ENCODE peak calls at places on chromosomes 6 and 20, in eight cellular contexts. One of them, this sample, is unnamed.

GRCh38 chr20:17406191-17406590 is 125.0 kb downstream of the BFSP1 start:
- DNase-seq in naive B cell: no peak
- DNase-seq in A172: no peak
- DNase-seq in nephron progenitor cell: no peak
- DNase-seq in activated T-helper 1 cell treated with anti-CD3 and anti-CD28 coated beads, Interleukin-12 subunit alpha, Interleukin-12 subunit beta, Interleukin-2, Interleukin-4 antibody, amounts not matched to agents 30 ng/mL and 10 ng/mL and 1 ng/mL, durations not matched to agents 14 hours and 24 hours and 36 hours: no peak
- DNase-seq in activated CD8-positive, alpha-beta memory T cell treated with anti-CD3 and anti-CD28 coated beads for 24 hours: no peak
- DNase-seq in effector CD8-positive, alpha-beta T cell: no peak
- DNase-seq in foreskin fibroblast: no peak
- DNase-seq in this sample: no peak

GRCh38 chr20:916125-916799 is at the start of gene ANGPT4:
- DNase-seq in naive B cell: no peak
- DNase-seq in A172: no peak
- DNase-seq in nephron progenitor cell: peak
- DNase-seq in activated T-helper 1 cell treated with anti-CD3 and anti-CD28 coated beads, Interleukin-12 subunit alpha, Interleukin-12 subunit beta, Interleukin-2, Interleukin-4 antibody, amounts not matched to agents 30 ng/mL and 10 ng/mL and 1 ng/mL, durations not matched to agents 14 hours and 24 hours and 36 hours: no peak
- DNase-seq in activated CD8-positive, alpha-beta memory T cell treated with anti-CD3 and anti-CD28 coated beads for 24 hours: no peak
- DNase-seq in effector CD8-positive, alpha-beta T cell: no peak
- DNase-seq in foreskin fibroblast: no peak
- DNase-seq in this sample: no peak

GRCh38 chr6:3228791-3229565 is 1.5 kb upstream of the TUBB2B start:
- DNase-seq in naive B cell: peak
- DNase-seq in A172: no peak
- DNase-seq in nephron progenitor cell: peak
- DNase-seq in activated T-helper 1 cell treated with anti-CD3 and anti-CD28 coated beads, Interleukin-12 subunit alpha, Interleukin-12 subunit beta, Interleukin-2, Interleukin-4 antibody, amounts not matched to agents 30 ng/mL and 10 ng/mL and 1 ng/mL, durations not matched to agents 14 hours and 24 hours and 36 hours: no peak
- DNase-seq in activated CD8-positive, alpha-beta memory T cell treated with anti-CD3 and anti-CD28 coated beads for 24 hours: peak
- DNase-seq in effector CD8-positive, alpha-beta T cell: peak
- DNase-seq in foreskin fibroblast: no peak
- DNase-seq in this sample: peak

GRCh38 chr6:114419175-114419574 is 76.4 kb upstream of the HS3ST5 start:
- DNase-seq in naive B cell: no peak
- DNase-seq in A172: peak
- DNase-seq in nephron progenitor cell: no peak
- DNase-seq in activated T-helper 1 cell treated with anti-CD3 and anti-CD28 coated beads, Interleukin-12 subunit alpha, Interleukin-12 subunit beta, Interleukin-2, Interleukin-4 antibody, amounts not matched to agents 30 ng/mL and 10 ng/mL and 1 ng/mL, durations not matched to agents 14 hours and 24 hours and 36 hours: no peak
- DNase-seq in activated CD8-positive, alpha-beta memory T cell treated with anti-CD3 and anti-CD28 coated beads for 24 hours: no peak
- DNase-seq in effector CD8-positive, alpha-beta T cell: no peak
- DNase-seq in foreskin fibroblast: no peak
- DNase-seq in this sample: no peak

GRCh38 chr6:154529957-154530356 is 19.5 kb upstream of the CNKSR3 start:
- DNase-seq in naive B cell: no peak
- DNase-seq in A172: no peak
- DNase-seq in nephron progenitor cell: no peak
- DNase-seq in activated T-helper 1 cell treated with anti-CD3 and anti-CD28 coated beads, Interleukin-12 subunit alpha, Interleukin-12 subunit beta, Interleukin-2, Interleukin-4 antibody, amounts not matched to agents 30 ng/mL and 10 ng/mL and 1 ng/mL, durations not matched to agents 14 hours and 24 hours and 36 hours: no peak
- DNase-seq in activated CD8-positive, alpha-beta memory T cell treated with anti-CD3 and anti-CD28 coated beads for 24 hours: no peak
- DNase-seq in effector CD8-positive, alpha-beta T cell: no peak
- DNase-seq in foreskin fibroblast: no peak
- DNase-seq in this sample: no peak

GRCh38 chr6:89353702-89354392 is 1.3 kb upstream of the UBE2J1 start:
- DNase-seq in naive B cell: no peak
- DNase-seq in A172: no peak
- DNase-seq in nephron progenitor cell: no peak
- DNase-seq in activated T-helper 1 cell treated with anti-CD3 and anti-CD28 coated beads, Interleukin-12 subunit alpha, Interleukin-12 subunit beta, Interleukin-2, Interleukin-4 antibody, amounts not matched to agents 30 ng/mL and 10 ng/mL and 1 ng/mL, durations not matched to agents 14 hours and 24 hours and 36 hours: no peak
- DNase-seq in activated CD8-positive, alpha-beta memory T cell treated with anti-CD3 and anti-CD28 coated beads for 24 hours: no peak
- DNase-seq in effector CD8-positive, alpha-beta T cell: no peak
- DNase-seq in foreskin fibroblast: no peak
- DNase-seq in this sample: no peak

GRCh38 chr6:5744497-5744896 is 262.2 kb downstream of the NRN1 start:
- DNase-seq in naive B cell: no peak
- DNase-seq in A172: no peak
- DNase-seq in nephron progenitor cell: no peak
- DNase-seq in activated T-helper 1 cell treated with anti-CD3 and anti-CD28 coated beads, Interleukin-12 subunit alpha, Interleukin-12 subunit beta, Interleukin-2, Interleukin-4 antibody, amounts not matched to agents 30 ng/mL and 10 ng/mL and 1 ng/mL, durations not matched to agents 14 hours and 24 hours and 36 hours: no peak
- DNase-seq in activated CD8-positive, alpha-beta memory T cell treated with anti-CD3 and anti-CD28 coated beads for 24 hours: peak
- DNase-seq in effector CD8-positive, alpha-beta T cell: no peak
- DNase-seq in foreskin fibroblast: no peak
- DNase-seq in this sample: no peak

GRCh38 chr6:129889580-129889979 is 28.5 kb upstream of the TMEM244 start:
- DNase-seq in naive B cell: no peak
- DNase-seq in A172: peak
- DNase-seq in nephron progenitor cell: no peak
- DNase-seq in activated T-helper 1 cell treated with anti-CD3 and anti-CD28 coated beads, Interleukin-12 subunit alpha, Interleukin-12 subunit beta, Interleukin-2, Interleukin-4 antibody, amounts not matched to agents 30 ng/mL and 10 ng/mL and 1 ng/mL, durations not matched to agents 14 hours and 24 hours and 36 hours: no peak
- DNase-seq in activated CD8-positive, alpha-beta memory T cell treated with anti-CD3 and anti-CD28 coated beads for 24 hours: no peak
- DNase-seq in effector CD8-positive, alpha-beta T cell: no peak
- DNase-seq in foreskin fibroblast: peak
- DNase-seq in this sample: no peak

GRCh38 chr6:71043902-71044301 is 87.0 kb upstream of the B3GAT2 start:
- DNase-seq in naive B cell: no peak
- DNase-seq in A172: peak
- DNase-seq in nephron progenitor cell: no peak
- DNase-seq in activated T-helper 1 cell treated with anti-CD3 and anti-CD28 coated beads, Interleukin-12 subunit alpha, Interleukin-12 subunit beta, Interleukin-2, Interleukin-4 antibody, amounts not matched to agents 30 ng/mL and 10 ng/mL and 1 ng/mL, durations not matched to agents 14 hours and 24 hours and 36 hours: no peak
- DNase-seq in activated CD8-positive, alpha-beta memory T cell treated with anti-CD3 and anti-CD28 coated beads for 24 hours: no peak
- DNase-seq in effector CD8-positive, alpha-beta T cell: no peak
- DNase-seq in foreskin fibroblast: peak
- DNase-seq in this sample: no peak

GRCh38 chr6:55047433-55048044 is 126.8 kb upstream of the HCRTR2 start:
- DNase-seq in naive B cell: no peak
- DNase-seq in A172: peak
- DNase-seq in nephron progenitor cell: no peak
- DNase-seq in activated T-helper 1 cell treated with anti-CD3 and anti-CD28 coated beads, Interleukin-12 subunit alpha, Interleukin-12 subunit beta, Interleukin-2, Interleukin-4 antibody, amounts not matched to agents 30 ng/mL and 10 ng/mL and 1 ng/mL, durations not matched to agents 14 hours and 24 hours and 36 hours: no peak
- DNase-seq in activated CD8-positive, alpha-beta memory T cell treated with anti-CD3 and anti-CD28 coated beads for 24 hours: no peak
- DNase-seq in effector CD8-positive, alpha-beta T cell: no peak
- DNase-seq in foreskin fibroblast: no peak
- DNase-seq in this sample: no peak

GRCh38 chr6:167825059-167825758 is 1.5 kb upstream of the AFDN start:
- DNase-seq in naive B cell: no peak
- DNase-seq in A172: no peak
- DNase-seq in nephron progenitor cell: no peak
- DNase-seq in activated T-helper 1 cell treated with anti-CD3 and anti-CD28 coated beads, Interleukin-12 subunit alpha, Interleukin-12 subunit beta, Interleukin-2, Interleukin-4 antibody, amounts not matched to agents 30 ng/mL and 10 ng/mL and 1 ng/mL, durations not matched to agents 14 hours and 24 hours and 36 hours: no peak
- DNase-seq in activated CD8-positive, alpha-beta memory T cell treated with anti-CD3 and anti-CD28 coated beads for 24 hours: no peak
- DNase-seq in effector CD8-positive, alpha-beta T cell: no peak
- DNase-seq in foreskin fibroblast: peak
- DNase-seq in this sample: peak

GRCh38 chr20:31839782-31840487 is 5.5 kb downstream of the FOXS1 start:
- DNase-seq in naive B cell: no peak
- DNase-seq in A172: no peak
- DNase-seq in nephron progenitor cell: no peak
- DNase-seq in activated T-helper 1 cell treated with anti-CD3 and anti-CD28 coated beads, Interleukin-12 subunit alpha, Interleukin-12 subunit beta, Interleukin-2, Interleukin-4 antibody, amounts not matched to agents 30 ng/mL and 10 ng/mL and 1 ng/mL, durations not matched to agents 14 hours and 24 hours and 36 hours: no peak
- DNase-seq in activated CD8-positive, alpha-beta memory T cell treated with anti-CD3 and anti-CD28 coated beads for 24 hours: no peak
- DNase-seq in effector CD8-positive, alpha-beta T cell: no peak
- DNase-seq in foreskin fibroblast: no peak
- DNase-seq in this sample: no peak

GRCh38 chr6:127118505-127119360 is at the start of gene RSPO3:
- DNase-seq in naive B cell: no peak
- DNase-seq in A172: peak
- DNase-seq in nephron progenitor cell: peak
- DNase-seq in activated T-helper 1 cell treated with anti-CD3 and anti-CD28 coated beads, Interleukin-12 subunit alpha, Interleukin-12 subunit beta, Interleukin-2, Interleukin-4 antibody, amounts not matched to agents 30 ng/mL and 10 ng/mL and 1 ng/mL, durations not matched to agents 14 hours and 24 hours and 36 hours: no peak
- DNase-seq in activated CD8-positive, alpha-beta memory T cell treated with anti-CD3 and anti-CD28 coated beads for 24 hours: peak
- DNase-seq in effector CD8-positive, alpha-beta T cell: no peak
- DNase-seq in foreskin fibroblast: peak
- DNase-seq in this sample: peak

GRCh38 chr20:17863577-17864292 is 104.9 kb downstream of the SNX5 start:
- DNase-seq in naive B cell: no peak
- DNase-seq in A172: peak
- DNase-seq in nephron progenitor cell: no peak
- DNase-seq in activated T-helper 1 cell treated with anti-CD3 and anti-CD28 coated beads, Interleukin-12 subunit alpha, Interleukin-12 subunit beta, Interleukin-2, Interleukin-4 antibody, amounts not matched to agents 30 ng/mL and 10 ng/mL and 1 ng/mL, durations not matched to agents 14 hours and 24 hours and 36 hours: no peak
- DNase-seq in activated CD8-positive, alpha-beta memory T cell treated with anti-CD3 and anti-CD28 coated beads for 24 hours: no peak
- DNase-seq in effector CD8-positive, alpha-beta T cell: no peak
- DNase-seq in foreskin fibroblast: no peak
- DNase-seq in this sample: no peak

GRCh38 chr20:38776363-38776762 is 28.1 kb downstream of the ACTR5 start:
- DNase-seq in naive B cell: no peak
- DNase-seq in A172: no peak
- DNase-seq in nephron progenitor cell: no peak
- DNase-seq in activated T-helper 1 cell treated with anti-CD3 and anti-CD28 coated beads, Interleukin-12 subunit alpha, Interleukin-12 subunit beta, Interleukin-2, Interleukin-4 antibody, amounts not matched to agents 30 ng/mL and 10 ng/mL and 1 ng/mL, durations not matched to agents 14 hours and 24 hours and 36 hours: no peak
- DNase-seq in activated CD8-positive, alpha-beta memory T cell treated with anti-CD3 and anti-CD28 coated beads for 24 hours: no peak
- DNase-seq in effector CD8-positive, alpha-beta T cell: no peak
- DNase-seq in foreskin fibroblast: no peak
- DNase-seq in this sample: no peak

GRCh38 chr20:4813076-4813838 is 91.5 kb downstream of the PRND start:
- DNase-seq in naive B cell: peak
- DNase-seq in A172: no peak
- DNase-seq in nephron progenitor cell: peak
- DNase-seq in activated T-helper 1 cell treated with anti-CD3 and anti-CD28 coated beads, Interleukin-12 subunit alpha, Interleukin-12 subunit beta, Interleukin-2, Interleukin-4 antibody, amounts not matched to agents 30 ng/mL and 10 ng/mL and 1 ng/mL, durations not matched to agents 14 hours and 24 hours and 36 hours: peak
- DNase-seq in activated CD8-positive, alpha-beta memory T cell treated with anti-CD3 and anti-CD28 coated beads for 24 hours: peak
- DNase-seq in effector CD8-positive, alpha-beta T cell: no peak
- DNase-seq in foreskin fibroblast: no peak
- DNase-seq in this sample: no peak

GRCh38 chr6:55950071-55950814 is 74.9 kb upstream of the BMP5 start:
- DNase-seq in naive B cell: no peak
- DNase-seq in A172: no peak
- DNase-seq in nephron progenitor cell: no peak
- DNase-seq in activated T-helper 1 cell treated with anti-CD3 and anti-CD28 coated beads, Interleukin-12 subunit alpha, Interleukin-12 subunit beta, Interleukin-2, Interleukin-4 antibody, amounts not matched to agents 30 ng/mL and 10 ng/mL and 1 ng/mL, durations not matched to agents 14 hours and 24 hours and 36 hours: no peak
- DNase-seq in activated CD8-positive, alpha-beta memory T cell treated with anti-CD3 and anti-CD28 coated beads for 24 hours: no peak
- DNase-seq in effector CD8-positive, alpha-beta T cell: no peak
- DNase-seq in foreskin fibroblast: no peak
- DNase-seq in this sample: no peak

GRCh38 chr6:5036309-5036708 is 32.5 kb upstream of the RPP40 start:
- DNase-seq in naive B cell: no peak
- DNase-seq in A172: peak
- DNase-seq in nephron progenitor cell: peak
- DNase-seq in activated T-helper 1 cell treated with anti-CD3 and anti-CD28 coated beads, Interleukin-12 subunit alpha, Interleukin-12 subunit beta, Interleukin-2, Interleukin-4 antibody, amounts not matched to agents 30 ng/mL and 10 ng/mL and 1 ng/mL, durations not matched to agents 14 hours and 24 hours and 36 hours: no peak
- DNase-seq in activated CD8-positive, alpha-beta memory T cell treated with anti-CD3 and anti-CD28 coated beads for 24 hours: no peak
- DNase-seq in effector CD8-positive, alpha-beta T cell: no peak
- DNase-seq in foreskin fibroblast: peak
- DNase-seq in this sample: peak

GRCh38 chr6:96626749-96627353 is 63.9 kb downstream of the FHL5 start:
- DNase-seq in naive B cell: peak
- DNase-seq in A172: peak
- DNase-seq in nephron progenitor cell: no peak
- DNase-seq in activated T-helper 1 cell treated with anti-CD3 and anti-CD28 coated beads, Interleukin-12 subunit alpha, Interleukin-12 subunit beta, Interleukin-2, Interleukin-4 antibody, amounts not matched to agents 30 ng/mL and 10 ng/mL and 1 ng/mL, durations not matched to agents 14 hours and 24 hours and 36 hours: no peak
- DNase-seq in activated CD8-positive, alpha-beta memory T cell treated with anti-CD3 and anti-CD28 coated beads for 24 hours: no peak
- DNase-seq in effector CD8-positive, alpha-beta T cell: no peak
- DNase-seq in foreskin fibroblast: peak
- DNase-seq in this sample: no peak

GRCh38 chr20:59751075-59751711 is 146.9 kb downstream of the PHACTR3 start:
- DNase-seq in naive B cell: no peak
- DNase-seq in A172: peak
- DNase-seq in nephron progenitor cell: peak
- DNase-seq in activated T-helper 1 cell treated with anti-CD3 and anti-CD28 coated beads, Interleukin-12 subunit alpha, Interleukin-12 subunit beta, Interleukin-2, Interleukin-4 antibody, amounts not matched to agents 30 ng/mL and 10 ng/mL and 1 ng/mL, durations not matched to agents 14 hours and 24 hours and 36 hours: no peak
- DNase-seq in activated CD8-positive, alpha-beta memory T cell treated with anti-CD3 and anti-CD28 coated beads for 24 hours: peak
- DNase-seq in effector CD8-positive, alpha-beta T cell: no peak
- DNase-seq in foreskin fibroblast: peak
- DNase-seq in this sample: peak

GRCh38 chr6:138692978-138693909 is 80.3 kb upstream of the CCDC28A start:
- DNase-seq in naive B cell: peak
- DNase-seq in A172: peak
- DNase-seq in nephron progenitor cell: peak
- DNase-seq in activated T-helper 1 cell treated with anti-CD3 and anti-CD28 coated beads, Interleukin-12 subunit alpha, Interleukin-12 subunit beta, Interleukin-2, Interleukin-4 antibody, amounts not matched to agents 30 ng/mL and 10 ng/mL and 1 ng/mL, durations not matched to agents 14 hours and 24 hours and 36 hours: peak
- DNase-seq in activated CD8-positive, alpha-beta memory T cell treated with anti-CD3 and anti-CD28 coated beads for 24 hours: peak
- DNase-seq in effector CD8-positive, alpha-beta T cell: no peak
- DNase-seq in foreskin fibroblast: peak
- DNase-seq in this sample: peak

GRCh38 chr20:35551485-35551884 is 9.6 kb downstream of the ERGIC3 start:
- DNase-seq in naive B cell: no peak
- DNase-seq in A172: no peak
- DNase-seq in nephron progenitor cell: no peak
- DNase-seq in activated T-helper 1 cell treated with anti-CD3 and anti-CD28 coated beads, Interleukin-12 subunit alpha, Interleukin-12 subunit beta, Interleukin-2, Interleukin-4 antibody, amounts not matched to agents 30 ng/mL and 10 ng/mL and 1 ng/mL, durations not matched to agents 14 hours and 24 hours and 36 hours: no peak
- DNase-seq in activated CD8-positive, alpha-beta memory T cell treated with anti-CD3 and anti-CD28 coated beads for 24 hours: no peak
- DNase-seq in effector CD8-positive, alpha-beta T cell: no peak
- DNase-seq in foreskin fibroblast: no peak
- DNase-seq in this sample: no peak

GRCh38 chr6:13615802-13616140 is 636 bp downstream of the NOL7 start:
- DNase-seq in naive B cell: no peak
- DNase-seq in A172: peak
- DNase-seq in nephron progenitor cell: peak
- DNase-seq in activated T-helper 1 cell treated with anti-CD3 and anti-CD28 coated beads, Interleukin-12 subunit alpha, Interleukin-12 subunit beta, Interleukin-2, Interleukin-4 antibody, amounts not matched to agents 30 ng/mL and 10 ng/mL and 1 ng/mL, durations not matched to agents 14 hours and 24 hours and 36 hours: peak
- DNase-seq in activated CD8-positive, alpha-beta memory T cell treated with anti-CD3 and anti-CD28 coated beads for 24 hours: peak
- DNase-seq in effector CD8-positive, alpha-beta T cell: peak
- DNase-seq in foreskin fibroblast: peak
- DNase-seq in this sample: peak

This sample was measured in neural crest cell.